ENCODE peak calls at places on chromosome 1, in seven cellular contexts. One of them, this sample, is unnamed.

GRCh38 chr1:94236021-94236491 is 1.3 kb downstream of the ARHGAP29 start:
- DNase-seq in fibroblast of villous mesenchyme: no peak
- DNase-seq in OCI-LY7: no peak
- DNase-seq in naive thymus-derived CD4-positive, alpha-beta T cell: no peak
- DNase-seq in PC-9: no peak
- DNase-seq in mesenchymal stem cell: no peak
- DNase-seq in fibroblast of mammary gland: no peak
- DNase-seq in this sample: no peak

GRCh38 chr1:111571239-111571638 is 48.4 kb upstream of the RAP1A start:
- DNase-seq in fibroblast of villous mesenchyme: no peak
- DNase-seq in mesenchymal stem cell: no peak
- DNase-seq in OCI-LY7: no peak
- DNase-seq in naive thymus-derived CD4-positive, alpha-beta T cell: no peak
- DNase-seq in fibroblast of mammary gland: peak; percentile 18
- DNase-seq in PC-9: no peak
- DNase-seq in this sample: no peak

GRCh38 chr1:84877592-84877991 is 15.4 kb downstream of the LPAR3 start:
- DNase-seq in PC-9: no peak
- DNase-seq in mesenchymal stem cell: peak; percentile 55
- DNase-seq in naive thymus-derived CD4-positive, alpha-beta T cell: no peak
- DNase-seq in fibroblast of mammary gland: peak; percentile 50
- DNase-seq in fibroblast of villous mesenchyme: peak; percentile 31
- DNase-seq in OCI-LY7: no peak
- DNase-seq in this sample: no peak

GRCh38 chr1:160821627-160822026 is 25.7 kb downstream of the LY9 start:
- DNase-seq in PC-9: no peak
- DNase-seq in fibroblast of villous mesenchyme: no peak
- DNase-seq in fibroblast of mammary gland: no peak
- DNase-seq in OCI-LY7: no peak
- DNase-seq in naive thymus-derived CD4-positive, alpha-beta T cell: no peak
- DNase-seq in mesenchymal stem cell: no peak
- DNase-seq in this sample: no peak

GRCh38 chr1:1246601-1247340 is at the start of gene C1QTNF12:
- DNase-seq in fibroblast of mammary gland: no peak
- DNase-seq in PC-9: no peak
- DNase-seq in naive thymus-derived CD4-positive, alpha-beta T cell: no peak
- DNase-seq in OCI-LY7: no peak
- DNase-seq in mesenchymal stem cell: no peak
- DNase-seq in fibroblast of villous mesenchyme: no peak
- DNase-seq in this sample: no peak

GRCh38 chr1:164575356-164575755 is 16.4 kb downstream of the PBX1 start:
- DNase-seq in OCI-LY7: no peak
- DNase-seq in naive thymus-derived CD4-positive, alpha-beta T cell: no peak
- DNase-seq in fibroblast of villous mesenchyme: no peak
- DNase-seq in PC-9: no peak
- DNase-seq in fibroblast of mammary gland: no peak
- DNase-seq in mesenchymal stem cell: no peak
- DNase-seq in this sample: no peak

GRCh38 chr1:214966366-214966765 is 116.2 kb upstream of the KCNK2 start:
- DNase-seq in PC-9: no peak
- DNase-seq in OCI-LY7: no peak
- DNase-seq in mesenchymal stem cell: no peak
- DNase-seq in fibroblast of villous mesenchyme: no peak
- DNase-seq in naive thymus-derived CD4-positive, alpha-beta T cell: no peak
- DNase-seq in fibroblast of mammary gland: peak; percentile 44
- DNase-seq in this sample: peak; percentile 51

GRCh38 chr1:58931024-58931423 is 147.2 kb upstream of the JUN start:
- DNase-seq in PC-9: no peak
- DNase-seq in naive thymus-derived CD4-positive, alpha-beta T cell: no peak
- DNase-seq in mesenchymal stem cell: no peak
- DNase-seq in OCI-LY7: no peak
- DNase-seq in fibroblast of villous mesenchyme: no peak
- DNase-seq in fibroblast of mammary gland: no peak
- DNase-seq in this sample: no peak

GRCh38 chr1:15605398-15606080 is 11.7 kb upstream of the DDI2 start:
- DNase-seq in PC-9: no peak
- DNase-seq in fibroblast of mammary gland: no peak
- DNase-seq in fibroblast of villous mesenchyme: no peak
- DNase-seq in naive thymus-derived CD4-positive, alpha-beta T cell: no peak
- DNase-seq in OCI-LY7: no peak
- DNase-seq in mesenchymal stem cell: no peak
- DNase-seq in this sample: no peak

GRCh38 chr1:58454343-58454742 is 92.2 kb downstream of the OMA1 start:
- DNase-seq in fibroblast of villous mesenchyme: no peak
- DNase-seq in mesenchymal stem cell: no peak
- DNase-seq in fibroblast of mammary gland: no peak
- DNase-seq in PC-9: no peak
- DNase-seq in naive thymus-derived CD4-positive, alpha-beta T cell: no peak
- DNase-seq in OCI-LY7: no peak
- DNase-seq in this sample: no peak

GRCh38 chr1:2985121-2985561 is 36.1 kb upstream of the ACTRT2 start:
- DNase-seq in OCI-LY7: no peak
- DNase-seq in PC-9: no peak
- DNase-seq in mesenchymal stem cell: no peak
- DNase-seq in fibroblast of mammary gland: no peak
- DNase-seq in naive thymus-derived CD4-positive, alpha-beta T cell: no peak
- DNase-seq in fibroblast of villous mesenchyme: no peak
- DNase-seq in this sample: no peak

GRCh38 chr1:50418600-50419109 is 4.6 kb downstream of the DMRTA2 start:
- DNase-seq in OCI-LY7: no peak
- DNase-seq in fibroblast of mammary gland: no peak
- DNase-seq in fibroblast of villous mesenchyme: no peak
- DNase-seq in mesenchymal stem cell: no peak
- DNase-seq in PC-9: no peak
- DNase-seq in naive thymus-derived CD4-positive, alpha-beta T cell: no peak
- DNase-seq in this sample: no peak

GRCh38 chr1:245751111-245751510 is 596.3 kb downstream of the KIF26B start:
- DNase-seq in fibroblast of mammary gland: peak; percentile 53
- DNase-seq in naive thymus-derived CD4-positive, alpha-beta T cell: no peak
- DNase-seq in fibroblast of villous mesenchyme: peak; percentile 94
- DNase-seq in PC-9: no peak
- DNase-seq in mesenchymal stem cell: peak; percentile 88
- DNase-seq in OCI-LY7: no peak
- DNase-seq in this sample: peak; percentile 43

GRCh38 chr1:118783095-118783758 is 204.9 kb downstream of the TBX15 start:
- DNase-seq in OCI-LY7: no peak
- DNase-seq in fibroblast of villous mesenchyme: no peak
- DNase-seq in PC-9: no peak
- DNase-seq in fibroblast of mammary gland: no peak
- DNase-seq in mesenchymal stem cell: no peak
- DNase-seq in naive thymus-derived CD4-positive, alpha-beta T cell: no peak
- DNase-seq in this sample: no peak

GRCh38 chr1:107430540-107431228 is 289.8 kb downstream of the NTNG1 start:
- DNase-seq in fibroblast of mammary gland: peak; percentile 59
- DNase-seq in mesenchymal stem cell: peak; percentile 4
- DNase-seq in PC-9: peak; percentile 7
- DNase-seq in fibroblast of villous mesenchyme: peak; percentile 39
- DNase-seq in naive thymus-derived CD4-positive, alpha-beta T cell: no peak
- DNase-seq in OCI-LY7: peak; percentile 70
- DNase-seq in this sample: no peak

GRCh38 chr1:64065571-64065970 is 137.9 kb upstream of the UBE2U start:
- DNase-seq in fibroblast of villous mesenchyme: no peak
- DNase-seq in fibroblast of mammary gland: peak; percentile 74
- DNase-seq in OCI-LY7: no peak
- DNase-seq in PC-9: no peak
- DNase-seq in mesenchymal stem cell: no peak
- DNase-seq in naive thymus-derived CD4-positive, alpha-beta T cell: no peak
- DNase-seq in this sample: no peak

GRCh38 chr1:234585333-234586055 is 24.5 kb downstream of the IRF2BP2 start:
- DNase-seq in mesenchymal stem cell: peak; percentile 72
- DNase-seq in fibroblast of villous mesenchyme: peak; percentile 78
- DNase-seq in OCI-LY7: no peak
- DNase-seq in fibroblast of mammary gland: peak; percentile 78
- DNase-seq in PC-9: no peak
- DNase-seq in naive thymus-derived CD4-positive, alpha-beta T cell: no peak
- DNase-seq in this sample: no peak

GRCh38 chr1:184056921-184057496 is 5.5 kb downstream of the TSEN15 start:
- DNase-seq in mesenchymal stem cell: peak; percentile 72
- DNase-seq in naive thymus-derived CD4-positive, alpha-beta T cell: no peak
- DNase-seq in PC-9: peak; percentile 47
- DNase-seq in OCI-LY7: no peak
- DNase-seq in fibroblast of mammary gland: peak; percentile 49
- DNase-seq in fibroblast of villous mesenchyme: peak; percentile 54
- DNase-seq in this sample: no peak

GRCh38 chr1:203122159-203122558 is 5.4 kb upstream of the ADORA1 start:
- DNase-seq in PC-9: no peak
- DNase-seq in naive thymus-derived CD4-positive, alpha-beta T cell: no peak
- DNase-seq in fibroblast of villous mesenchyme: no peak
- DNase-seq in OCI-LY7: no peak
- DNase-seq in fibroblast of mammary gland: no peak
- DNase-seq in mesenchymal stem cell: no peak
- DNase-seq in this sample: no peak

GRCh38 chr1:55188909-55189308 is 26.3 kb downstream of the USP24 start:
- DNase-seq in mesenchymal stem cell: no peak
- DNase-seq in fibroblast of villous mesenchyme: no peak
- DNase-seq in naive thymus-derived CD4-positive, alpha-beta T cell: no peak
- DNase-seq in fibroblast of mammary gland: no peak
- DNase-seq in OCI-LY7: no peak
- DNase-seq in PC-9: no peak
- DNase-seq in this sample: no peak

GRCh38 chr1:232748910-232749368 is 56.3 kb upstream of the MAP10 start:
- DNase-seq in OCI-LY7: no peak
- DNase-seq in fibroblast of villous mesenchyme: no peak
- DNase-seq in PC-9: no peak
- DNase-seq in mesenchymal stem cell: no peak
- DNase-seq in naive thymus-derived CD4-positive, alpha-beta T cell: no peak
- DNase-seq in fibroblast of mammary gland: no peak
- DNase-seq in this sample: no peak

GRCh38 chr1:3819626-3820245 is 23.4 kb upstream of the LRRC47 start:
- DNase-seq in OCI-LY7: no peak
- DNase-seq in fibroblast of mammary gland: no peak
- DNase-seq in PC-9: no peak
- DNase-seq in fibroblast of villous mesenchyme: no peak
- DNase-seq in mesenchymal stem cell: no peak
- DNase-seq in naive thymus-derived CD4-positive, alpha-beta T cell: no peak
- DNase-seq in this sample: no peak

GRCh38 chr1:201714542-201715276 is 114.2 kb upstream of the IPO9 start:
- DNase-seq in naive thymus-derived CD4-positive, alpha-beta T cell: no peak
- DNase-seq in OCI-LY7: no peak
- DNase-seq in fibroblast of mammary gland: peak; percentile 100
- DNase-seq in fibroblast of villous mesenchyme: peak; percentile 100
- DNase-seq in PC-9: peak; percentile 89
- DNase-seq in mesenchymal stem cell: peak; percentile 100
- DNase-seq in this sample: peak; percentile 100

GRCh38 chr1:197776348-197777082 is 1.2 kb upstream of the DENND1B start:
- DNase-seq in PC-9: no peak
- DNase-seq in OCI-LY7: peak; percentile 18
- DNase-seq in naive thymus-derived CD4-positive, alpha-beta T cell: peak; percentile 27
- DNase-seq in fibroblast of villous mesenchyme: peak; percentile 51
- DNase-seq in fibroblast of mammary gland: peak; percentile 89
- DNase-seq in mesenchymal stem cell: peak; percentile 61
- DNase-seq in this sample: peak; percentile 65

GRCh38 chr1:44810101-44810761 is 1.9 kb downstream of the BTBD19 start:
- DNase-seq in OCI-LY7: peak; percentile 48
- DNase-seq in PC-9: peak; percentile 48
- DNase-seq in mesenchymal stem cell: peak; percentile 40
- DNase-seq in fibroblast of villous mesenchyme: no peak
- DNase-seq in naive thymus-derived CD4-positive, alpha-beta T cell: no peak
- DNase-seq in fibroblast of mammary gland: no peak
- DNase-seq in this sample: no peak
- H3K4me3 ChIP-seq in OCI-LY7: peak overlapping the region; percentile 9
- H3K4me3 ChIP-seq in PC-9: no peak overlapping the region
- H3K4me3 ChIP-seq in mesenchymal stem cell: peak overlapping the region; percentile 35
- H3K4me3 ChIP-seq in fibroblast of villous mesenchyme: peak overlapping the region; percentile 61
- H3K4me3 ChIP-seq in naive thymus-derived CD4-positive, alpha-beta T cell: peak overlapping the region; percentile 8
- H3K4me3 ChIP-seq in fibroblast of mammary gland: no peak overlapping the region
- H3K4me3 ChIP-seq in this sample: no peak overlapping the region

GRCh38 chr1:167516404-167517388 is 1.6 kb downstream of the CD247 start:
- DNase-seq in fibroblast of mammary gland: no peak
- DNase-seq in mesenchymal stem cell: no peak
- DNase-seq in fibroblast of villous mesenchyme: no peak
- DNase-seq in naive thymus-derived CD4-positive, alpha-beta T cell: peak; percentile 69
- DNase-seq in PC-9: no peak
- DNase-seq in OCI-LY7: no peak
- DNase-seq in this sample: no peak
- H3K4me3 ChIP-seq in fibroblast of mammary gland: no peak overlapping the region
- H3K4me3 ChIP-seq in mesenchymal stem cell: no peak overlapping the region
- H3K4me3 ChIP-seq in fibroblast of villous mesenchyme: no peak overlapping the region
- H3K4me3 ChIP-seq in naive thymus-derived CD4-positive, alpha-beta T cell: peak overlapping the region; percentile 86
- H3K4me3 ChIP-seq in PC-9: no peak overlapping the region
- H3K4me3 ChIP-seq in OCI-LY7: no peak overlapping the region
- H3K4me3 ChIP-seq in this sample: no peak overlapping the region

GRCh38 chr1:27632387-27633297 is 2.3 kb downstream of the FGR start:
- DNase-seq in fibroblast of villous mesenchyme: no peak
- DNase-seq in mesenchymal stem cell: no peak
- DNase-seq in OCI-LY7: peak; percentile 62
- DNase-seq in PC-9: no peak
- DNase-seq in naive thymus-derived CD4-positive, alpha-beta T cell: no peak
- DNase-seq in fibroblast of mammary gland: no peak
- DNase-seq in this sample: no peak

GRCh38 chr1:27634982-27635362 is at the start of gene FGR:
- DNase-seq in fibroblast of mammary gland: no peak
- DNase-seq in fibroblast of villous mesenchyme: no peak
- DNase-seq in naive thymus-derived CD4-positive, alpha-beta T cell: no peak
- DNase-seq in PC-9: peak; percentile 17
- DNase-seq in OCI-LY7: no peak
- DNase-seq in mesenchymal stem cell: no peak
- DNase-seq in this sample: no peak

GRCh38 chr1:27633640-27634165 is 1.3 kb downstream of the FGR start:
- DNase-seq in PC-9: no peak
- DNase-seq in naive thymus-derived CD4-positive, alpha-beta T cell: no peak
- DNase-seq in mesenchymal stem cell: no peak
- DNase-seq in fibroblast of mammary gland: no peak
- DNase-seq in fibroblast of villous mesenchyme: no peak
- DNase-seq in OCI-LY7: no peak
- DNase-seq in this sample: no peak

GRCh38 chr1:27634166-27634981 is 611 bp downstream of the FGR start:
- DNase-seq in fibroblast of mammary gland: no peak
- DNase-seq in naive thymus-derived CD4-positive, alpha-beta T cell: peak; percentile 27
- DNase-seq in PC-9: peak; percentile 29
- DNase-seq in fibroblast of villous mesenchyme: peak; percentile 13
- DNase-seq in OCI-LY7: no peak
- DNase-seq in mesenchymal stem cell: peak; percentile 46
- DNase-seq in this sample: no peak

GRCh38 chr1:27633298-27633610 is 1.7 kb downstream of the FGR start:
- DNase-seq in naive thymus-derived CD4-positive, alpha-beta T cell: no peak
- DNase-seq in fibroblast of mammary gland: no peak
- DNase-seq in mesenchymal stem cell: no peak
- DNase-seq in OCI-LY7: no peak
- DNase-seq in fibroblast of villous mesenchyme: no peak
- DNase-seq in PC-9: no peak
- DNase-seq in this sample: no peak
- H3K4me3 ChIP-seq in naive thymus-derived CD4-positive, alpha-beta T cell: peak overlapping the region; percentile 50
- H3K4me3 ChIP-seq in fibroblast of mammary gland: no peak overlapping the region
- H3K4me3 ChIP-seq in mesenchymal stem cell: no peak overlapping the region
- H3K4me3 ChIP-seq in OCI-LY7: no peak overlapping the region
- H3K4me3 ChIP-seq in fibroblast of villous mesenchyme: no peak overlapping the region
- H3K4me3 ChIP-seq in PC-9: no peak overlapping the region
- H3K4me3 ChIP-seq in this sample: no peak overlapping the region

DNA sequence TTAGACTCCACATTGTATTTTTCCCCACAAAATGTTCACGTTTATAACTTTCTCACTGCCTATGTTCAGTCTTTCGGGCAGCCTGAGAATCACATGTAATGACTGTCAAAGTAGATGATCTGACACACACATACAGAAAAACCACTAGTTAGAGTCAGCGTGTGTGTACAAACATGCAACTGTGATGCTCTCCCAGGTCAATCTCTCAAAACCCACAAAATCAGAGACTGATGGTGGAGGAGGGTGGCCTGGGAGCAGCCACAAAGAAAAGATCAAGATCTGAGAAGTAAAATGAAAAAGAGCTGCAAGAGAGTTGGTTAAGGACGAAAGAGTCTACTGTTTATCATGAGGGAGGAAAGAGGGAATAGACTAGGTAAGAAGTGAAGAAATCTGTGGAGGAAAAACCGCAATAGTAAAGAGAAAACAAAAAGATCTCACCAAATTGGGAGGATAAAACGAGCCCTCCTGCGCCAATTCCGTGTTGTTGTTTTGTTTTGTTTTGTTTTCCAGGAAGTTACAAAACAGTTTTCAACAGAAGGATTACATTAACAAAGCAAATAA is 2.3 kb downstream of the EGLN1 start:
- DNase-seq in fibroblast of villous mesenchyme: no peak
- DNase-seq in fibroblast of mammary gland: peak; percentile 51
- DNase-seq in mesenchymal stem cell: peak; percentile 36
- DNase-seq in OCI-LY7: peak; percentile 12
- DNase-seq in PC-9: no peak
- DNase-seq in naive thymus-derived CD4-positive, alpha-beta T cell: no peak
- DNase-seq in this sample: no peak
- H3K4me3 ChIP-seq in fibroblast of villous mesenchyme: peak overlapping the region; percentile 68
- H3K4me3 ChIP-seq in fibroblast of mammary gland: peak overlapping the region; percentile 81
- H3K4me3 ChIP-seq in mesenchymal stem cell: no peak overlapping the region
- H3K4me3 ChIP-seq in OCI-LY7: peak overlapping the region; percentile 83
- H3K4me3 ChIP-seq in PC-9: peak overlapping the region; percentile 89
- H3K4me3 ChIP-seq in naive thymus-derived CD4-positive, alpha-beta T cell: peak overlapping the region; percentile 86
- H3K4me3 ChIP-seq in this sample: peak overlapping the region; percentile 88